ENCODE peak calls at places on chromosomes 7 and 10, in six cellular contexts. A is cardiac muscle cell; K is CD8-positive, alpha-beta T cell; Q is WERI-Rb-1; S is lower lobe of right lung; P is body of pancreas. W is an unnamed sample.

GRCh38 chr7:151327659-151328058 is 14.0 kb upstream of the NUB1 start:
- DNase-seq in A (no peak), K (no peak), Q (no peak), S (no peak), P (no peak), W (no peak)

GRCh38 chr10:17512341-17513001 is 58.1 kb upstream of the ST8SIA6 start:
- DNase-seq in A (peak), K (no peak), Q (no peak), S (no peak), P (peak), W (peak)

GRCh38 chr10:132597654-132598053 is 60.1 kb downstream of the INPP5A start:
- DNase-seq in A (no peak), K (no peak), Q (no peak), S (no peak), P (no peak), W (no peak)

GRCh38 chr7:28649189-28649588 is 236.9 kb downstream of the CREB5 start:
- DNase-seq in A (no peak), K (no peak), Q (no peak), S (no peak), P (no peak), W (no peak)

GRCh38 chr7:17374654-17375053 is 76.2 kb downstream of the AHR start:
- DNase-seq in A (no peak), K (no peak), Q (no peak), S (no peak), P (no peak), W (no peak)

GRCh38 chr10:104694074-104694473 is 53.0 kb downstream of the SORCS3 start:
- DNase-seq in A (no peak), K (no peak), Q (no peak), S (no peak), P (no peak), W (no peak)

GRCh38 chr10:133292919-133293809 is 15.5 kb downstream of the TUBGCP2 start:
- DNase-seq in A (peak), K (no peak), Q (no peak), S (no peak), P (no peak), W (no peak)

GRCh38 chr7:138565071-138565450 is 105.0 kb downstream of the TRIM24 start:
- DNase-seq in A (no peak), K (no peak), Q (no peak), S (peak), P (no peak), W (no peak)

GRCh38 chr10:75051308-75051707 is 60.1 kb upstream of the SAMD8 start:
- DNase-seq in A (no peak), K (no peak), Q (no peak), S (no peak), P (no peak), W (no peak)

GRCh38 chr10:121553861-121554264 is 44.4 kb downstream of the FGFR2 start:
- DNase-seq in A (no peak), K (no peak), Q (no peak), S (no peak), P (peak), W (no peak)

GRCh38 chr10:103657061-103657591 is 163.6 kb downstream of the NEURL1 start:
- DNase-seq in A (no peak), K (no peak), Q (no peak), S (no peak), P (no peak), W (no peak)

GRCh38 chr7:148963583-148964509 is 64.5 kb downstream of the PDIA4 start:
- DNase-seq in A (peak), K (no peak), Q (no peak), S (no peak), P (peak), W (no peak)

GRCh38 chr7:6284461-6285360 is 12.3 kb upstream of the CYTH3 start:
- DNase-seq in A (no peak), K (no peak), Q (no peak), S (no peak), P (no peak), W (no peak)

GRCh38 chr10:120969219-120969645 is 118.1 kb downstream of the WDR11 start:
- DNase-seq in A (peak), K (no peak), Q (no peak), S (no peak), P (no peak), W (peak)

GRCh38 chr10:124498071-124498470 is 36.4 kb downstream of the LHPP start:
- DNase-seq in A (no peak), K (no peak), Q (no peak), S (no peak), P (no peak), W (no peak)

GRCh38 chr10:68878463-68878862 is 22.7 kb upstream of the DDX50 start:
- DNase-seq in A (no peak), K (no peak), Q (no peak), S (no peak), P (no peak), W (no peak)

GRCh38 chr10:1308415-1308814 is 252.2 kb downstream of the WDR37 start:
- DNase-seq in A (no peak), K (no peak), Q (no peak), S (no peak), P (no peak), W (no peak)

GRCh38 chr10:112279482-112279881 is 3.7 kb upstream of the TECTB start:
- DNase-seq in A (no peak), K (no peak), Q (no peak), S (no peak), P (no peak), W (no peak)

GRCh38 chr10:4061441-4061951 is 276.5 kb upstream of the KLF6 start:
- DNase-seq in A (peak), K (no peak), Q (no peak), S (no peak), P (no peak), W (no peak)

GRCh38 chr7:149468208-149468607 is 7.3 kb upstream of the ZNF777 start:
- DNase-seq in A (peak), K (no peak), Q (no peak), S (no peak), P (no peak), W (no peak)

GRCh38 chr10:70430489-70431445 is 10.7 kb downstream of the NODAL start:
- DNase-seq in A (peak), K (no peak), Q (no peak), S (no peak), P (peak), W (no peak)

GRCh38 chr10:116684781-116685180 is 57.6 kb downstream of the HSPA12A start:
- DNase-seq in A (no peak), K (no peak), Q (no peak), S (no peak), P (no peak), W (no peak)

GRCh38 chr10:125928928-125929585 is 32.7 kb downstream of the FANK1 start:
- DNase-seq in A (no peak), K (no peak), Q (peak), S (no peak), P (no peak), W (no peak)

GRCh38 chr7:126856691-126857291 is 395.9 kb downstream of the GRM8 start:
- DNase-seq in A (no peak), K (no peak), Q (no peak), S (no peak), P (no peak), W (peak)

GRCh38 chr10:45239642-45240041 is 75.8 kb downstream of the OR13A1 start:
- DNase-seq in A (peak), K (no peak), Q (no peak), S (no peak), P (no peak), W (no peak)

GRCh38 chr10:84256510-84257342 is 11.9 kb downstream of the RGR start:
- DNase-seq in A (peak), K (no peak), Q (peak), S (no peak), P (peak), W (peak)

GRCh38 chr7:66152538-66153191 is 38.0 kb downstream of the CRCP start:
- DNase-seq in A (peak), K (no peak), Q (no peak), S (no peak), P (no peak), W (no peak)

GRCh38 chr7:124035706-124036105 is 2.8 kb upstream of the TMEM229A start:
- DNase-seq in A (no peak), K (no peak), Q (no peak), S (no peak), P (no peak), W (no peak)

GRCh38 chr7:149824301-149824741 is 13.9 kb upstream of the ZNF862 start:
- DNase-seq in A (no peak), K (no peak), Q (no peak), S (peak), P (no peak), W (no peak)

GRCh38 chr7:20786779-20787651 is at the start of gene SP8:
- DNase-seq in A (no peak), K (no peak), Q (peak), S (no peak), P (no peak), W (no peak)

GRCh38 chr7:116863168-116863670 is 832 bp downstream of the CAPZA2 start:
- DNase-seq in A (peak), K (no peak), Q (peak), S (peak), P (no peak), W (peak)

GRCh38 chr7:134316539-134317344 is at the start of gene SLC35B4:
- DNase-seq in A (peak), K (peak), Q (peak), S (peak), P (peak), W (peak)

GRCh38 chr7:36487756-36488336 is 98.2 kb downstream of the ANLN start:
- DNase-seq in A (peak), K (no peak), Q (peak), S (no peak), P (peak), W (peak)

GRCh38 chr10:84826704-84827103 is 498.3 kb downstream of the CCSER2 start:
- DNase-seq in A (no peak), K (no peak), Q (no peak), S (no peak), P (no peak), W (no peak)

GRCh38 chr10:78902815-78903214 is 166.0 kb upstream of the ZMIZ1 start:
- DNase-seq in A (no peak), K (no peak), Q (no peak), S (no peak), P (no peak), W (no peak)
- H3K4me3 ChIP-seq in A (no peak), K (no peak), Q (no peak), S (no peak), P (no peak), W (no peak)

DNA sequence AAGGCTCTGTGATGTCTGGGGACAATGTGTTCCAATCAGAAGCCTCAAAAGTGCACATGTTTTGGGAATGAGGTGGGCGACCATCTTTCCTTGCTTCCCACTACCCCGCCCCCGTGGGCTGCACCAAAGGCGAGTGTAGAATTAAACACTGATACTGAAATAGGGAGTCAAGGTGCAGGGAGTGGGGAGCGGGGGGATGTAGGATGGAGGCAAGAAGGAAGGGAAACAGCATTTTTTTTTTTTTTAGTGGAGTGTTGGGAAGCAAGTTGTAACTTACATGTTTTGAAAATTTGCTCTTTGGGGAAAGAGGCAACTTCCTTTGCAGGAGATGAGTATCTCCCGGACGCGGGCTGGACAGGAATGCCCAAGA is 484 bp upstream of the DLX5 start:
- DNase-seq in A (no peak), K (no peak), Q (no peak), S (no peak), P (no peak), W (no peak)
- H3K4me3 ChIP-seq in A (no peak), K (no peak), Q (peak), S (no peak), P (no peak), W (no peak)

GRCh38 chr10:22713853-22714523 is 390 bp downstream of the PIP4K2A start:
- DNase-seq in A (peak), K (peak), Q (peak), S (peak), P (peak), W (peak)
- H3K4me3 ChIP-seq in A (peak), K (peak), Q (peak), S (peak), P (peak), W (peak)

GRCh38 chr7:4958477-4959301 is at the start of gene MMD2:
- DNase-seq in A (no peak), K (no peak), Q (peak), S (no peak), P (no peak), W (no peak)
- H3K4me3 ChIP-seq in A (peak), K (no peak), Q (peak), S (peak), P (no peak), W (no peak)